ENCODE peak calls at places on chromosomes 13 and 19, in eight cellular contexts. O, R, D, S, E, X, Z and W are unnamed samples.

GRCh38 chr13:30421093-30422055 is 919 bp upstream of the UBE2L5 start:
- DNase-seq in E (peak), O (no peak), S (peak), X (peak), R (no peak), Z (peak), D (peak), W (peak)

GRCh38 chr19:28169168-28169862 is 1043.6 kb downstream of the UQCRFS1 start:
- DNase-seq in E (no peak), S (no peak), Z (no peak), X (no peak), O (no peak), R (no peak), D (no peak), W (no peak)

GRCh38 chr19:49216076-49216475 is 58.5 kb downstream of the TRPM4 start:
- DNase-seq in E (peak), R (no peak), D (no peak), Z (no peak), S (no peak), X (peak), O (no peak), W (no peak)

GRCh38 chr19:17931532-17932191 is 1.2 kb upstream of the CCDC124 start:
- DNase-seq in Z (no peak), R (no peak), E (no peak), D (no peak), O (no peak), X (no peak), S (no peak), W (no peak)

GRCh38 chr19:53192771-53193533 is at the start of gene ZNF665:
- DNase-seq in Z (peak), O (peak), S (peak), R (peak), D (peak), E (peak), X (peak), W (no peak)

GRCh38 chr19:23563326-23563725 is 123.7 kb downstream of the ZNF675 start:
- DNase-seq in R (no peak), S (no peak), O (no peak), X (no peak), E (no peak), D (no peak), Z (no peak), W (no peak)

GRCh38 chr19:1145635-1146417 is 28.2 kb downstream of the SBNO2 start:
- DNase-seq in X (no peak), R (no peak), E (no peak), O (no peak), Z (no peak), D (no peak), S (no peak), W (no peak)

GRCh38 chr19:38734426-38735256 is 9.6 kb downstream of the CAPN12 start:
- DNase-seq in D (peak), E (no peak), R (peak), S (peak), O (no peak), Z (peak), X (peak), W (no peak)

GRCh38 chr19:55576746-55577145 is 3.9 kb downstream of the ZNF579 start:
- DNase-seq in R (no peak), E (no peak), X (no peak), D (no peak), S (no peak), O (no peak), Z (no peak), W (no peak)

GRCh38 chr13:44895584-44895983 is 93.7 kb downstream of the NUFIP1 start:
- DNase-seq in D (no peak), O (no peak), X (no peak), E (no peak), R (no peak), Z (no peak), S (no peak), W (no peak)

GRCh38 chr19:50303558-50303957 is 25.6 kb downstream of the KCNC3 start:
- DNase-seq in R (no peak), Z (no peak), E (no peak), S (no peak), X (no peak), D (no peak), O (no peak), W (no peak)

GRCh38 chr13:24500977-24501376 is 11.6 kb downstream of the PARP4 start:
- DNase-seq in O (no peak), E (no peak), X (peak), S (no peak), R (no peak), Z (no peak), D (no peak), W (peak)

GRCh38 chr13:113124211-113125025 is 1.8 kb downstream of the F10 start:
- DNase-seq in R (no peak), D (peak), X (no peak), Z (no peak), O (no peak), E (no peak), S (no peak), W (no peak)

GRCh38 chr19:30450945-30451344 is 78.8 kb downstream of the ZNF536 start:
- DNase-seq in D (no peak), Z (no peak), S (no peak), O (no peak), X (no peak), E (no peak), R (no peak), W (no peak)

GRCh38 chr19:3978145-3978544 is 7.1 kb downstream of the EEF2 start:
- DNase-seq in S (no peak), O (no peak), E (no peak), D (no peak), X (no peak), R (no peak), Z (no peak), W (no peak)

GRCh38 chr13:44921931-44922758 is 67.1 kb downstream of the NUFIP1 start:
- DNase-seq in E (peak), D (no peak), Z (no peak), R (no peak), X (peak), S (peak), O (no peak), W (peak)

GRCh38 chr13:32150794-32151193 is 119.2 kb downstream of the FRY start:
- DNase-seq in E (no peak), S (peak), R (no peak), X (peak), O (no peak), Z (no peak), D (peak), W (no peak)

GRCh38 chr13:76707360-76707759 is 178.8 kb downstream of the KCTD12 start:
- DNase-seq in E (no peak), R (no peak), Z (no peak), S (no peak), X (peak), O (no peak), D (no peak), W (peak)

GRCh38 chr13:95920485-95920884 is 132.7 kb downstream of the UGGT2 start:
- DNase-seq in D (no peak), O (no peak), E (no peak), X (peak), S (no peak), R (no peak), Z (no peak), W (no peak)

GRCh38 chr19:18763674-18764590 is 27.2 kb downstream of the COMP start:
- DNase-seq in Z (no peak), X (peak), E (peak), S (no peak), D (peak), R (no peak), O (no peak), W (no peak)

GRCh38 chr13:39602614-39603366 is at the start of gene LHFPL6:
- DNase-seq in E (peak), Z (peak), R (no peak), X (peak), O (no peak), S (peak), D (peak), W (peak)

GRCh38 chr13:93248627-93249047 is 22.0 kb downstream of the GPC6 start:
- DNase-seq in X (peak), S (no peak), Z (peak), O (no peak), R (no peak), D (no peak), E (no peak), W (peak)

GRCh38 chr19:12237143-12237839 is 57.4 kb downstream of the ZNF44 start:
- DNase-seq in D (no peak), Z (no peak), S (no peak), X (no peak), E (no peak), O (no peak), R (no peak), W (no peak)

GRCh38 chr13:109465151-109465550 is 321.2 kb downstream of the IRS2 start:
- DNase-seq in D (no peak), O (no peak), S (no peak), E (no peak), R (no peak), Z (no peak), X (peak), W (no peak)

GRCh38 chr19:16461630-16462051 is 10.1 kb downstream of the EPS15L1 start:
- DNase-seq in S (no peak), D (no peak), R (no peak), O (no peak), E (no peak), Z (no peak), X (no peak), W (no peak)